ENCODE peak calls at places on chromosomes 11 and 22, in ten cellular contexts. M is BJ; N is MM.1S; W is A549; Z is AG09319; B is MCF 10A; Q is hepatocyte; O is endothelial cell; U is CD4-positive, alpha-beta T cell; S is GM13977. A is an unnamed sample.

GRCh38 chr11:7690648-7691047 is 15.6 kb downstream of the OVCH2 start:
- DNase-seq in Z (no peak), U (no peak), W (no peak), N (peak), B (peak), Q (peak), O (no peak), S (no peak), M (no peak), A (no peak)

GRCh38 chr11:18785416-18785815 is 6.2 kb downstream of the PTPN5 start:
- DNase-seq in W (no peak), U (no peak), M (no peak), Z (no peak), B (no peak), O (no peak), Q (no peak), N (no peak), S (no peak), A (no peak)

GRCh38 chr11:135074397-135074998 is 662.5 kb upstream of the B3GAT1 start:
- DNase-seq in W (no peak), B (peak), M (no peak), Q (peak), Z (no peak), U (no peak), N (no peak), O (no peak), S (no peak), A (no peak)

GRCh38 chr22:22884888-22885840 is 2.5 kb upstream of the IGLL5 start:
- DNase-seq in U (no peak), B (no peak), Z (no peak), M (no peak), Q (no peak), N (peak), O (no peak), S (peak), W (no peak), A (no peak)

GRCh38 chr11:61507962-61508824 is at the start of gene LRRC10B:
- DNase-seq in B (no peak), M (no peak), Z (no peak), U (no peak), N (no peak), Q (peak), S (peak), W (peak), O (peak), A (peak)

GRCh38 chr11:6413791-6414231 is 5.1 kb downstream of the APBB1 start:
- DNase-seq in W (no peak), M (no peak), Z (no peak), Q (no peak), O (no peak), S (no peak), N (no peak), B (no peak), U (peak), A (no peak)

GRCh38 chr11:123374622-123374968 is 55.5 kb upstream of the GRAMD1B start:
- DNase-seq in W (no peak), S (no peak), Z (no peak), O (no peak), Q (no peak), U (no peak), B (no peak), N (no peak), M (no peak), A (no peak)

GRCh38 chr11:57764527-57764926 is 2.9 kb downstream of the CTNND1 start:
- DNase-seq in Q (no peak), N (no peak), B (no peak), S (no peak), W (no peak), U (no peak), Z (no peak), M (no peak), O (no peak), A (no peak)

GRCh38 chr11:13972033-13972910 is 9.7 kb downstream of the SPON1 start:
- DNase-seq in Q (no peak), S (no peak), M (no peak), B (no peak), W (no peak), Z (no peak), U (no peak), N (no peak), O (no peak), A (no peak)

GRCh38 chr22:41094036-41094435 is 1.6 kb downstream of the EP300 start:
- DNase-seq in M (no peak), S (no peak), Z (no peak), Q (peak), N (peak), B (peak), U (no peak), W (peak), O (no peak), A (no peak)

GRCh38 chr11:12961615-12962014 is 47.5 kb upstream of the RASSF10 start:
- DNase-seq in U (no peak), O (no peak), Z (no peak), S (no peak), W (peak), Q (no peak), B (no peak), N (no peak), M (no peak), A (no peak)

GRCh38 chr11:92206441-92206840 is 18.2 kb upstream of the FAT3 start:
- DNase-seq in W (no peak), N (no peak), B (no peak), Z (no peak), O (no peak), U (no peak), Q (no peak), S (no peak), M (no peak), A (no peak)

GRCh38 chr11:92212530-92212929 is 12.1 kb upstream of the FAT3 start:
- DNase-seq in S (no peak), U (no peak), Z (no peak), N (no peak), W (no peak), O (no peak), Q (no peak), B (no peak), M (no peak), A (no peak)

GRCh38 chr11:92216789-92217188 is 7.8 kb upstream of the FAT3 start:
- DNase-seq in S (no peak), U (no peak), O (no peak), B (no peak), Q (no peak), M (no peak), W (no peak), N (no peak), Z (no peak), A (no peak)

GRCh38 chr11:92211576-92212167 is 12.9 kb upstream of the FAT3 start:
- DNase-seq in N (no peak), Q (peak), Z (no peak), W (peak), U (no peak), B (peak), M (no peak), O (peak), S (no peak), A (peak)
- TF ChIP-seq CTCF in N (no peak), Q (peak), Z (peak), W (peak), U (no peak), B (no peak), M (peak), O (no peak), S (no peak), A (peak)

DNA sequence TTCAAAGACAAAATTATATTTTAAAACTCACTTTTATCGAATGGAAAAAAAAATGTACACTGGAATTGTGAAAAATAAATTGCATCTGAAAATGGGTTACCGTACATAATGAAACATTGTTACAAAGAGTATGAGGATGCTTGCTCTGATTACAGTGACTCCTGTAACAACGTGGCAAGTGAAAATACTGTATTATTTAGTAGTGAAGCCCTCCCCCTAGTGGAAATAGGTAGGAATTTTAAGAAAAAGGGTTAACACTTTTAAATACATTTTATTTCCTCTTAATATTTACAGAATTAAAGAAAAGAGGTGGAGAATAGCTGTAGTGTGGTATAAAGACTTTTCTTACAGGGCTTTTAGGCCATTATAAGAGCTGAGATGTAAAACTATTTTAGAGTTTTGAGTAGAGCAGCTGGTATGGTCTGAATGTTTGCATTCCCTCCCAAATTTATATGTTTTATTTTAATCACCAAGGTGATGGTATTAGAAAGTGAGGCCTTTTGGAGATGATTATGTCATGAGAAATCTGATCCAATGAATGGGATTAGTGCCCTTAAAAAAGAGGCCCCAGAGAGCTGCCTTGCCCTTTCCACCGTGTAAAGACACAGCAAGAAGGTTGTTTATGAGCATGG is 25.2 kb downstream of the FAM76B start:
- DNase-seq in U (no peak), M (no peak), S (peak), O (no peak), W (peak), Q (peak), N (peak), Z (peak), B (peak), A (no peak)
- TF ChIP-seq CTCF in U (peak), M (peak), S (peak), O (peak), W (peak), Q (peak), N (peak), Z (peak), B (peak), A (peak)

GRCh38 chr11:119996556-119996955 is 141.4 kb downstream of the TRIM29 start:
- DNase-seq in N (no peak), Z (no peak), W (no peak), O (no peak), Q (no peak), S (no peak), U (no peak), B (no peak), M (no peak), A (no peak)

GRCh38 chr11:119995730-119996491 is 142.0 kb downstream of the TRIM29 start:
- DNase-seq in Z (no peak), O (no peak), U (no peak), W (no peak), B (no peak), S (no peak), M (no peak), N (no peak), Q (no peak), A (no peak)

GRCh38 chr11:120001161-120002135 is 136.5 kb downstream of the TRIM29 start:
- DNase-seq in U (no peak), M (no peak), O (peak), Q (no peak), N (no peak), S (no peak), W (no peak), Z (no peak), B (no peak), A (no peak)

GRCh38 chr11:119993732-119994131 is 144.2 kb downstream of the TRIM29 start:
- DNase-seq in W (no peak), U (no peak), Z (no peak), N (no peak), S (no peak), Q (no peak), B (peak), O (no peak), M (no peak), A (no peak)

GRCh38 chr11:119999220-119999619 is 138.7 kb downstream of the TRIM29 start:
- DNase-seq in N (no peak), Z (no peak), U (no peak), O (no peak), M (no peak), W (peak), S (no peak), B (peak), Q (no peak), A (no peak)
- TF ChIP-seq CTCF in N (no peak), Z (no peak), U (no peak), O (no peak), M (peak), W (no peak), S (no peak), B (peak), Q (peak), A (no peak)

GRCh38 chr11:49995559-49995958 is 13.2 kb upstream of the OR4C12 start:
- DNase-seq in S (no peak), Q (peak), B (peak), U (no peak), Z (peak), W (peak), M (no peak), N (peak), O (peak), A (peak)
- TF ChIP-seq CTCF in S (peak), Q (peak), B (peak), U (no peak), Z (peak), W (peak), M (peak), N (peak), O (peak), A (no peak)

GRCh38 chr11:58905716-58906547 is 33.4 kb upstream of the GLYATL1 start:
- DNase-seq in Q (peak), B (peak), W (peak), Z (peak), O (peak), U (no peak), S (no peak), M (peak), N (no peak), A (peak)
- TF ChIP-seq CTCF in Q (peak), B (peak), W (no peak), Z (peak), O (peak), U (no peak), S (no peak), M (peak), N (no peak), A (peak)

GRCh38 chr11:75400110-75400865 is 970 bp downstream of the RPS3 start:
- DNase-seq in M (no peak), O (no peak), W (no peak), N (peak), Z (no peak), B (peak), Q (no peak), U (no peak), S (no peak), A (no peak)

GRCh38 chr11:75403983-75404658 is 4.8 kb downstream of the RPS3 start:
- DNase-seq in U (no peak), W (no peak), M (no peak), Z (no peak), S (no peak), O (no peak), Q (no peak), N (no peak), B (no peak), A (no peak)

GRCh38 chr11:75403037-75403436 is 3.7 kb downstream of the RPS3 start:
- DNase-seq in Q (no peak), B (no peak), N (no peak), M (no peak), U (no peak), S (no peak), O (no peak), W (no peak), Z (no peak), A (no peak)

GRCh38 chr11:75399344-75400109 is at the start of gene RPS3:
- DNase-seq in Q (peak), U (peak), W (peak), B (peak), S (peak), M (peak), O (peak), Z (peak), N (peak), A (peak)

GRCh38 chr11:75402002-75402773 is 2.9 kb downstream of the RPS3 start:
- DNase-seq in Z (no peak), W (no peak), U (no peak), B (no peak), Q (no peak), O (no peak), M (no peak), N (peak), S (no peak), A (no peak)
- TF ChIP-seq CTCF in Z (no peak), W (no peak), U (no peak), B (no peak), Q (no peak), O (no peak), M (no peak), N (peak), S (no peak), A (no peak)